ENCODE peak calls at places on chromosomes 7 and 10, in nine cellular contexts. V is breast epithelium, O is cardiac muscle cell, P is mammary epithelial cell, N is lower lobe of right lung, R is esophagus muscularis mucosa, H is upper lobe of left lung, M is GM06990, E is transverse colon. J is an unnamed sample. For H3K27me3, the result is how much of the 10 kb centered on the place peaks cover.

GRCh38 chr10:59997807-59998525 is 91.6 kb upstream of the CCDC6 start:
- DNase-seq in E (peak), M (no peak), R (no peak), V (no peak), P (no peak), H (no peak), O (peak), N (no peak), J (no peak)

GRCh38 chr10:122279725-122280141 is 8.6 kb downstream of the BTBD16 start:
- DNase-seq in N (no peak), V (no peak), R (no peak), O (peak), H (no peak), P (peak), E (no peak), M (no peak), J (no peak)

GRCh38 chr7:78450754-78451153 is 652.2 kb downstream of the PHTF2 start:
- DNase-seq in M (no peak), V (no peak), P (no peak), H (no peak), N (no peak), R (no peak), E (no peak), O (no peak), J (no peak)

GRCh38 chr10:102743078-102743587 is 615 bp upstream of the WBP1L start:
- DNase-seq in R (no peak), E (no peak), N (no peak), M (peak), H (no peak), O (no peak), V (no peak), P (no peak), J (no peak)

GRCh38 chr7:156064921-156065386 is 252.7 kb upstream of the SHH start:
- DNase-seq in N (no peak), M (no peak), H (no peak), R (no peak), V (no peak), O (no peak), E (no peak), P (peak), J (peak)

GRCh38 chr7:44975331-44976039 is 3.3 kb downstream of the MYO1G start:
- DNase-seq in H (peak), E (no peak), N (no peak), R (no peak), P (no peak), O (no peak), V (no peak), M (no peak), J (no peak)

GRCh38 chr10:92130622-92131270 is 160.1 kb downstream of the CPEB3 start:
- DNase-seq in R (no peak), N (no peak), P (no peak), V (no peak), O (no peak), M (no peak), H (no peak), E (no peak), J (no peak)

GRCh38 chr10:504131-504611 is 185.3 kb downstream of the DIP2C start:
- DNase-seq in O (no peak), P (no peak), N (no peak), V (peak), M (no peak), R (no peak), E (no peak), H (no peak), J (no peak)

GRCh38 chr10:96833220-96834001 is 1.3 kb downstream of the LCOR start:
- DNase-seq in E (peak), P (peak), M (peak), N (no peak), O (peak), H (no peak), R (no peak), V (no peak), J (no peak)

GRCh38 chr7:112101083-112101846 is 104.9 kb downstream of the DOCK4 start:
- DNase-seq in N (no peak), M (no peak), H (no peak), R (no peak), V (no peak), O (no peak), P (no peak), E (peak), J (no peak)

GRCh38 chr10:98664329-98665042 is 217.8 kb upstream of the HPS1 start:
- DNase-seq in P (peak), O (peak), E (peak), H (no peak), V (no peak), M (peak), N (no peak), R (no peak), J (no peak)

GRCh38 chr10:116274141-116274861 is 1.3 kb upstream of the GFRA1 start:
- DNase-seq in P (no peak), N (no peak), R (peak), O (no peak), H (peak), V (peak), M (no peak), E (no peak), J (no peak)
- H3K27me3 ChIP-seq in P (half or more), N (half or more), R (under half), O (half or more), H (under half), V (under half), M (under half), E (half or more), J (under half)

DNA sequence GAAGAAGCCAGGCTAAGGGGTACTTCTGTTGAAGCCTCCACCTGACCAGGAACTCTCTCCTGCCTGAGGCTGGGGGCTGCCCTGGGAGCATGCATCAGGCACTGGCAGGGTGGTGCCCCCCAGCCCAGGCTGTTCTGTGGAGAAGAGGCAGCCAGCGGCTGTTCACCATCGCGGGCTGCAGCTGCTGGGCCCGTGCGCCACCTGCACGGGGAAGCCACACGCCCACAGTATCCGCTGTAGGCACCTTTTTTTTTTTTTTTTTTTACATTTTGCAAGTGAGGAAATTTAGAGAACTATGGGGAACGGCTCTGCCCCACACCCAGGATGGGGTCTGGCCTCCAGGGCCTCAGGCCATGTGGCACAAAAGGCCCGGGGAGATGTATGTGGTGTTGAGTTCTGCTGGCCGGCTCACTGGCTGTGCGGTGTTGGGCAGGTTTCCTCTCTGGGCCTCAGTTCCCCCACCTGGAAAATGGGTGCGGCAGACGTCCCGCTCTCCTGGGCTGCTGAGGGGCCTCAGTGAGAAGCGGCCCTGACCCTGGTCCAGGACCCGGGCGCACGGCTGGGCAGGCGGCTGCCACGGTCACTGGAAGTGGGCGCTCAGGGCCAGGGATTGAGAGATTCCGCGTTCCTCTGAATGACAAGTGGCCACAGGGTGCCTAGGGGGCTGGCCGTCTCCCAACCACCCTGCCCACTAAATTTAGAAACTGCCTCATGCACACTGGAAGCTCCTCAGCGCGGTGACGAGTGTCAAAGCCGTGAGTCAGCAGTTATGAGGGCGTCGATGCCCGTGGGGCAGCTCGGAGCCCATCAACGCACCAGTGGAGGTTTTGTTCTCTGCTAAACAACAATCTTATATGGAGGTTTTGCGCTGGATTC is 8.8 kb upstream of the INTS1 start:
- DNase-seq in P (peak), N (peak), H (peak), V (peak), M (peak), R (no peak), E (no peak), O (peak), J (no peak)
- H3K4me3 ChIP-seq in P (no peak), N (peak), H (no peak), V (no peak), M (no peak), R (peak), E (no peak), O (no peak), J (no peak)

DNA sequence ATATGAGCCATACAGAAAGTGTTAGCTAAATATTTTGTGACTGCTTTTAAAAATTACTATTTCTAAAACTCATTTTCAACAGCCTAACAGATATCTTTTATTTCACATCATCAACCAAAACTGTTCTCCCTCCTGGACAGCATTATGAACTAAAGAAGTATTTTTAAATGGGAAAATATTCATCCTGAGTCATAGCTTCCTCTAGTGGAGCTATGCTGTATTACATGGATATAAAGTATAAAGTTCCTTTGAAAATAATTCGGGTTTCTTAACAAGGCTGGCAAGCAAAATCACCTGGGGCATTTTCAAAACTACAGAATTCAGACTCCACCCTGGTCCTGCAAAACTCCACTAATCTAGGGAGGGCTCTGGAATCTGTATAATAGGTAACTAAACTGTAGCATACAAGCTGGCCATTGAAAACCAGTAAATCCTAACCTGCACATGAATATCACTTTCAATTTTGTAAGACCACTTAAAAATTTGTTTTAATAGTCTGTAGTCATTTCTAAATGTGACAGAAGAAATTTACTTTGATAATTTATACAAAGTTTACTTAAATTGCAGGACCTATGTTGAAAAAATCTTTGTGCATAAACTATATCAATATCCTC is 53.5 kb downstream of the SCIN start:
- DNase-seq in O (peak), E (no peak), N (no peak), H (no peak), V (no peak), P (peak), R (no peak), M (no peak), J (peak)
- TF ChIP-seq CTCF in O (peak), E (peak), N (peak), H (peak), V (peak), P (peak), R (peak), M (peak), J (peak)

DNA sequence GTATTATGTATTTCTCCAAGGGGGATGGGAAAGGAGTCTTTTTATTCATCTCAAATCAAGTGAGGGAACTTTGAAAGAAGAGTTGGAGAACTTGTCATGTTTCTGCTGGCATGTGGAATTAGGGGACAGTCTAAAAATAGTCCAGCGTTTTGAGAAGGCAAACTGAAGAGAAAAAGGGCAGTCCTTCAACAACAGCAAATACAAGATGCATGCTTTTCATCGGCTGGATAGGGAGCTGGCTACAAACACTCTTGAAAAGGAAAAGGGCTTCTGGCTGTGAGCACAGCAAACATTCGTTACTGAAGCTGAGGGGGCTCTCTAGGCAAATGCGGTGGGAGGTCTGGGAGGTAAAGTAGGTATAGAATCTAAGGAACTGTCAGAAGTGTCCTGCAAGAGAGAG is 91.9 kb downstream of the AHR start:
- DNase-seq in O (no peak), E (no peak), V (no peak), P (no peak), M (no peak), N (no peak), H (no peak), R (no peak), J (no peak)
- H3K27me3 ChIP-seq in O (under half), E (under half), V (under half), P (under half), M (under half), N (under half), H (under half), R (under half), J (under half)

GRCh38 chr7:140654109-140654387 is 13.4 kb upstream of the DENND2A start:
- DNase-seq in V (no peak), M (no peak), H (no peak), P (no peak), O (no peak), N (no peak), E (no peak), R (no peak), J (no peak)

GRCh38 chr7:140654661-140655060 is 14.0 kb upstream of the DENND2A start:
- DNase-seq in H (no peak), M (no peak), V (no peak), E (no peak), N (no peak), O (no peak), P (no peak), R (no peak), J (no peak)

GRCh38 chr7:140659727-140660396 is 12.9 kb upstream of the ADCK2 start:
- DNase-seq in N (no peak), P (no peak), H (no peak), E (no peak), V (no peak), R (no peak), O (no peak), M (no peak), J (no peak)

GRCh38 chr7:140655511-140656408 is 15.1 kb upstream of the DENND2A start:
- DNase-seq in E (no peak), P (no peak), N (no peak), H (no peak), R (no peak), V (no peak), O (no peak), M (no peak), J (no peak)

DNA sequence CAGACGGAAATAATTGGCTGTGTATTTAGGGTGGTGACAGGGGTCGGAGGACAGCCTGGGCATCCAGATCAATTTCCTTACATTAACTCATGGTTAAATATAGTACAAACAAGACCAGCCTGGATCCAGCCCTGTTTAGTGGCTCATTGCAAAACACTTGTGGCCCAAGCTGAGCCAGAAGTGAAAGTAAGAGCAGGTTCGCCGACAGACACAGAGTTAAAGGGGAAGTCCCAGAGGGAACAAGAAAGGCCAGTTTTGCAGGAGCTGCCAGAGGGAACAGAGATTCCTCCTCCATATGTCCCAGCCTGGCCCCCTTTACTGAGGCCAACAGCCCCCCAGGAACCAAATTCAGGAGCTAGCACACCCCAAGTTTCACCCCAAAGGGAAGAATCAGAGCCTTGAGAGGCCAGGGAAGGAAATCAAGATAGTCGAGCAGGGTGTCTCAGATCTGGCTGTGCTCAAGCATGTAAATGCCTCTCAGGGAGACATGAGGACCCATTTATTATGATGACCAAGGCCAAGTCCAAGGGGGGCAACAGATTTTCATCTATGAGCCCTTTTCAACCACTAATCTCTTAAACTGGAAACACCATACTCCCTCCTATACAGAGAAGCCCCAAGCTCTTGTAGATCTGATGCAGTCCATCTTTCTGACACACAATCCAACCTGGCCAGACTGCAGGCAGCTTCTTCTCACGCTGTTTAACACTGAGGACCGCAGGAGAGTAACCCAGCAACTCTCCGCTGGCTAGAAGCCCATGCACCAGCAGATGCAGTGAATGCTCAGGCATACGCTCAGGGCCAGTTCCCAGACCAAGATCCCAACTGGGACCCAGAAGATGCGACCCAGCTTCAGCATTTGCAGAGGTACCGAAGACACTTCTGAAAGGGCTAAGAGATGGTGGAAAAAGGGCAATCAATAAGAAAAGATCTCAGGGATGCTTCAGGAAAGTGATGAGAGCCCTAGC is 15.9 kb upstream of the ADCK2 start:
- DNase-seq in H (no peak), R (no peak), O (peak), E (peak), N (peak), V (peak), M (peak), P (peak), J (no peak)
- H3K4me3 ChIP-seq in H (no peak), R (peak), O (no peak), E (peak), N (peak), V (peak), M (no peak), P (peak), J (no peak)

GRCh38 chr10:64537112-64537511 is 1015.9 kb downstream of the REEP3 start:
- DNase-seq in P (no peak), E (no peak), N (no peak), M (no peak), H (no peak), V (no peak), O (no peak), R (no peak), J (no peak)
- TF ChIP-seq CTCF in P (no peak), E (no peak), N (no peak), M (no peak), H (no peak), V (no peak), O (no peak), R (no peak), J (no peak)